ENCODE peak calls at places on chromosomes 7 and 10, in nine cellular contexts. One of them, this sample, is unnamed.

GRCh38 chr7:1668486-1668931 is 1.6 kb upstream of the ELFN1 start:
- DNase-seq in HEK293T: no peak
- DNase-seq in stimulated activated CD8-positive, alpha-beta memory T cell treated with anti-CD3 and anti-CD28 coated beads, Interleukin-2, amount 100 ng/mL, for 1 hour: no peak
- DNase-seq in GM04503: no peak
- DNase-seq in astrocyte of the spinal cord: no peak
- DNase-seq in ovary: no peak
- DNase-seq in activated CD4-positive, CD25-positive, alpha-beta regulatory T cell: no peak
- DNase-seq in mesothelial cell of epicardium: peak; percentile 20
- DNase-seq in KG1: no peak
- DNase-seq in this sample: no peak

GRCh38 chr10:44979281-44980181 is 922 bp upstream of the DEPP1 start:
- DNase-seq in activated CD4-positive, CD25-positive, alpha-beta regulatory T cell: no peak
- DNase-seq in ovary: peak; percentile 13
- DNase-seq in stimulated activated CD8-positive, alpha-beta memory T cell treated with anti-CD3 and anti-CD28 coated beads, Interleukin-2, amount 100 ng/mL, for 1 hour: no peak
- DNase-seq in GM04503: no peak
- DNase-seq in HEK293T: no peak
- DNase-seq in mesothelial cell of epicardium: no peak
- DNase-seq in astrocyte of the spinal cord: no peak
- DNase-seq in KG1: no peak
- DNase-seq in this sample: no peak

GRCh38 chr7:141225916-141226618 is 152.2 kb downstream of the TMEM178B start:
- DNase-seq in stimulated activated CD8-positive, alpha-beta memory T cell treated with anti-CD3 and anti-CD28 coated beads, Interleukin-2, amount 100 ng/mL, for 1 hour: no peak
- DNase-seq in KG1: no peak
- DNase-seq in activated CD4-positive, CD25-positive, alpha-beta regulatory T cell: no peak
- DNase-seq in mesothelial cell of epicardium: no peak
- DNase-seq in astrocyte of the spinal cord: no peak
- DNase-seq in GM04503: no peak
- DNase-seq in HEK293T: no peak
- DNase-seq in ovary: no peak
- DNase-seq in this sample: no peak

GRCh38 chr10:77554996-77555397 is 82.6 kb downstream of the KCNMA1 start:
- DNase-seq in mesothelial cell of epicardium: no peak
- DNase-seq in KG1: no peak
- DNase-seq in stimulated activated CD8-positive, alpha-beta memory T cell treated with anti-CD3 and anti-CD28 coated beads, Interleukin-2, amount 100 ng/mL, for 1 hour: no peak
- DNase-seq in ovary: no peak
- DNase-seq in HEK293T: no peak
- DNase-seq in astrocyte of the spinal cord: peak; percentile 44
- DNase-seq in GM04503: no peak
- DNase-seq in activated CD4-positive, CD25-positive, alpha-beta regulatory T cell: no peak
- DNase-seq in this sample: no peak

GRCh38 chr7:121406461-121406860 is 10.4 kb upstream of the FAM3C start:
- DNase-seq in GM04503: no peak
- DNase-seq in HEK293T: no peak
- DNase-seq in mesothelial cell of epicardium: no peak
- DNase-seq in ovary: no peak
- DNase-seq in stimulated activated CD8-positive, alpha-beta memory T cell treated with anti-CD3 and anti-CD28 coated beads, Interleukin-2, amount 100 ng/mL, for 1 hour: no peak
- DNase-seq in astrocyte of the spinal cord: no peak
- DNase-seq in KG1: no peak
- DNase-seq in activated CD4-positive, CD25-positive, alpha-beta regulatory T cell: no peak
- DNase-seq in this sample: no peak

GRCh38 chr10:110076559-110077318 is 69.0 kb downstream of the ADD3 start:
- DNase-seq in ovary: peak; percentile 38
- DNase-seq in GM04503: peak; percentile 90
- DNase-seq in HEK293T: no peak
- DNase-seq in activated CD4-positive, CD25-positive, alpha-beta regulatory T cell: peak; percentile 6
- DNase-seq in stimulated activated CD8-positive, alpha-beta memory T cell treated with anti-CD3 and anti-CD28 coated beads, Interleukin-2, amount 100 ng/mL, for 1 hour: no peak
- DNase-seq in mesothelial cell of epicardium: no peak
- DNase-seq in KG1: peak; percentile 80
- DNase-seq in astrocyte of the spinal cord: peak; percentile 82
- DNase-seq in this sample: no peak

GRCh38 chr7:106592282-106593027 is 68.5 kb downstream of the CCDC71L start:
- DNase-seq in astrocyte of the spinal cord: no peak
- DNase-seq in stimulated activated CD8-positive, alpha-beta memory T cell treated with anti-CD3 and anti-CD28 coated beads, Interleukin-2, amount 100 ng/mL, for 1 hour: no peak
- DNase-seq in ovary: no peak
- DNase-seq in activated CD4-positive, CD25-positive, alpha-beta regulatory T cell: no peak
- DNase-seq in GM04503: no peak
- DNase-seq in mesothelial cell of epicardium: no peak
- DNase-seq in HEK293T: no peak
- DNase-seq in KG1: no peak
- DNase-seq in this sample: no peak

GRCh38 chr7:111788426-111788825 is 226.1 kb upstream of the IMMP2L start:
- DNase-seq in HEK293T: no peak
- DNase-seq in stimulated activated CD8-positive, alpha-beta memory T cell treated with anti-CD3 and anti-CD28 coated beads, Interleukin-2, amount 100 ng/mL, for 1 hour: no peak
- DNase-seq in KG1: no peak
- DNase-seq in activated CD4-positive, CD25-positive, alpha-beta regulatory T cell: no peak
- DNase-seq in GM04503: no peak
- DNase-seq in astrocyte of the spinal cord: no peak
- DNase-seq in mesothelial cell of epicardium: no peak
- DNase-seq in ovary: no peak
- DNase-seq in this sample: no peak

GRCh38 chr7:137948845-137949330 is 53.0 kb downstream of the CREB3L2 start:
- DNase-seq in astrocyte of the spinal cord: no peak
- DNase-seq in ovary: no peak
- DNase-seq in HEK293T: no peak
- DNase-seq in activated CD4-positive, CD25-positive, alpha-beta regulatory T cell: no peak
- DNase-seq in mesothelial cell of epicardium: no peak
- DNase-seq in GM04503: no peak
- DNase-seq in KG1: no peak
- DNase-seq in stimulated activated CD8-positive, alpha-beta memory T cell treated with anti-CD3 and anti-CD28 coated beads, Interleukin-2, amount 100 ng/mL, for 1 hour: no peak
- DNase-seq in this sample: no peak